ENCODE peak calls at places on chromosome 1, in six cellular contexts. One of them, this sample, is unnamed.

GRCh38 chr1:14390816-14391215 is 207.7 kb upstream of the KAZN start:
- DNase-seq in AG09309: no peak
- DNase-seq in glutamatergic neuron: no peak
- DNase-seq in HFFc6: no peak
- DNase-seq in adrenal gland: no peak
- DNase-seq in MCF 10A: peak
- DNase-seq in this sample: no peak

GRCh38 chr1:33925586-33925985 is 61.7 kb downstream of the HMGB4 start:
- DNase-seq in MCF 10A: no peak
- DNase-seq in HFFc6: no peak
- DNase-seq in AG09309: no peak
- DNase-seq in glutamatergic neuron: no peak
- DNase-seq in adrenal gland: peak
- DNase-seq in this sample: no peak

GRCh38 chr1:73593804-73594203 is 604.2 kb downstream of the LRRIQ3 start:
- DNase-seq in MCF 10A: peak
- DNase-seq in AG09309: no peak
- DNase-seq in HFFc6: no peak
- DNase-seq in adrenal gland: peak
- DNase-seq in glutamatergic neuron: no peak
- DNase-seq in this sample: no peak

GRCh38 chr1:36109041-36109679 is 15.9 kb downstream of the COL8A2 start:
- DNase-seq in glutamatergic neuron: no peak
- DNase-seq in adrenal gland: no peak
- DNase-seq in AG09309: peak
- DNase-seq in MCF 10A: peak
- DNase-seq in HFFc6: peak
- DNase-seq in this sample: no peak

GRCh38 chr1:78275906-78276690 is 214.7 kb upstream of the PTGFR start:
- DNase-seq in MCF 10A: no peak
- DNase-seq in AG09309: no peak
- DNase-seq in glutamatergic neuron: no peak
- DNase-seq in adrenal gland: no peak
- DNase-seq in HFFc6: no peak
- DNase-seq in this sample: no peak

GRCh38 chr1:183205196-183205781 is 19.2 kb downstream of the LAMC2 start:
- DNase-seq in glutamatergic neuron: no peak
- DNase-seq in HFFc6: peak
- DNase-seq in adrenal gland: peak
- DNase-seq in AG09309: peak
- DNase-seq in MCF 10A: peak
- DNase-seq in this sample: no peak

GRCh38 chr1:19450811-19451564 is 34.4 kb downstream of the CAPZB start:
- DNase-seq in glutamatergic neuron: no peak
- DNase-seq in adrenal gland: peak
- DNase-seq in AG09309: peak
- DNase-seq in HFFc6: peak
- DNase-seq in MCF 10A: peak
- DNase-seq in this sample: no peak

GRCh38 chr1:161779393-161779792 is 13.3 kb downstream of the ATF6 start:
- DNase-seq in MCF 10A: no peak
- DNase-seq in glutamatergic neuron: no peak
- DNase-seq in adrenal gland: no peak
- DNase-seq in HFFc6: peak
- DNase-seq in AG09309: no peak
- DNase-seq in this sample: no peak

GRCh38 chr1:3674100-3675094 is 22.1 kb downstream of the TP73 start:
- DNase-seq in HFFc6: no peak
- DNase-seq in AG09309: no peak
- DNase-seq in glutamatergic neuron: peak
- DNase-seq in MCF 10A: no peak
- DNase-seq in adrenal gland: no peak
- DNase-seq in this sample: no peak

GRCh38 chr1:79815115-79815514 is 808.6 kb upstream of the ADGRL4 start:
- DNase-seq in AG09309: no peak
- DNase-seq in adrenal gland: no peak
- DNase-seq in glutamatergic neuron: no peak
- DNase-seq in MCF 10A: no peak
- DNase-seq in HFFc6: peak
- DNase-seq in this sample: no peak

GRCh38 chr1:87685366-87686136 is 356.9 kb downstream of the LMO4 start:
- DNase-seq in adrenal gland: no peak
- DNase-seq in glutamatergic neuron: no peak
- DNase-seq in MCF 10A: no peak
- DNase-seq in AG09309: no peak
- DNase-seq in HFFc6: no peak
- DNase-seq in this sample: no peak

GRCh38 chr1:77024500-77024899 is 157.2 kb downstream of the ST6GALNAC5 start:
- DNase-seq in glutamatergic neuron: no peak
- DNase-seq in AG09309: no peak
- DNase-seq in adrenal gland: no peak
- DNase-seq in HFFc6: no peak
- DNase-seq in MCF 10A: peak
- DNase-seq in this sample: no peak

GRCh38 chr1:224168859-224169380 is 14.1 kb upstream of the DEGS1 start:
- DNase-seq in MCF 10A: peak
- DNase-seq in glutamatergic neuron: no peak
- DNase-seq in adrenal gland: peak
- DNase-seq in AG09309: no peak
- DNase-seq in HFFc6: peak
- DNase-seq in this sample: no peak

GRCh38 chr1:65170511-65171142 is 22.6 kb downstream of the AK4 start:
- DNase-seq in adrenal gland: no peak
- DNase-seq in MCF 10A: peak
- DNase-seq in AG09309: no peak
- DNase-seq in glutamatergic neuron: no peak
- DNase-seq in HFFc6: no peak
- DNase-seq in this sample: no peak

GRCh38 chr1:935751-936231 is 12.1 kb downstream of the SAMD11 start:
- DNase-seq in glutamatergic neuron: peak
- DNase-seq in adrenal gland: no peak
- DNase-seq in MCF 10A: no peak
- DNase-seq in HFFc6: no peak
- DNase-seq in AG09309: no peak
- DNase-seq in this sample: peak

GRCh38 chr1:56985857-56986256 is 20.0 kb upstream of the C8B start:
- DNase-seq in MCF 10A: no peak
- DNase-seq in glutamatergic neuron: no peak
- DNase-seq in HFFc6: no peak
- DNase-seq in adrenal gland: no peak
- DNase-seq in AG09309: no peak
- DNase-seq in this sample: no peak

GRCh38 chr1:223136086-223136485 is 7.0 kb downstream of the TLR5 start:
- DNase-seq in MCF 10A: no peak
- DNase-seq in AG09309: no peak
- DNase-seq in glutamatergic neuron: no peak
- DNase-seq in adrenal gland: no peak
- DNase-seq in HFFc6: no peak
- DNase-seq in this sample: no peak
- TF ChIP-seq CTCF in MCF 10A: no peak
- TF ChIP-seq CTCF in AG09309: no peak
- TF ChIP-seq CTCF in glutamatergic neuron: no peak
- TF ChIP-seq CTCF in adrenal gland: no peak
- TF ChIP-seq CTCF in HFFc6: no peak
- TF ChIP-seq CTCF in this sample: no peak

DNA sequence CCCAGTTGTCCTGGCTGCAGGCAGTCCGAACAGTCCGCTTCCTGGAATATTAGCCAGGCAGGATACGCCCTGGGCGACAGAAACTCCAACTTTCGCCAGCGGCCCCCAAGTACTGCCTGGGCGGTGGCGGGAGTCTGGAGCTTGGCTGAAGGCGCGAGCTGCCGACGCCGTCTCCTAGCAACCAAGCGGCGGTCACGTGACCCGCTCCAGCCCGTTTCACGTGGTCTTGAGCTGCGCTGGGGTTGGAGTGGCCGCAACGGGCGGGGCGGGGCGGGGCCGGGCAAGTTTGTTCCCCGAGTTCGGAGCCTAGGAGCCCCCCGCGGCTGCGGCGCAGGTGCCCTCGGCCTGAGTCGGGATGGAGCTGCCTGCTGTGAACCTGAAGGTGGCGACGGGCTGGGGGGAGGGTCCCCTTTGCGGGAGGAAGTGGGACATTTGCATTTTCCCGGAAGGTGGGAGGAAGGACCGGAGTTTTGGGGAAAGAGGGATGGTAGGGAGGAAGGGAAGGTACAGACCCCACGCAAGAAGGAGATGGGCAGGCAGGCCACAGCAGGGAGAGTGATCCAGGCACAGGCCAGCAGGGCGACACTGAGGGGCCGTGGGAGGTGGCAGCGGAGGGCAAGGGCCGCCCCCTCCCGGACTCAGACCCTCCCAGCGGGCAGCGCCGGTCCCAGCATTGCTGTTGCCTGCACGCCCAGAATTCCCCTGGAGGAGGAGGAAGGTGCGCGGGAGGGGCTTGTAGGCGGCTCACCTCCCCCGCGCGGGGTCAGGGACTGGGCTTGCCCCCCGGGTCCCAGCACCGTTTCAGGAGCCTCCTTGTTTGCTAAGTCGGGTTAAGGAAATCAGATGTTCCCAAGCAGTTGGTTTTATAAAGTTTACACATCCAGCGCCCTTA is at the start of gene AGTRAP:
- DNase-seq in HFFc6: peak
- DNase-seq in AG09309: peak
- DNase-seq in MCF 10A: peak
- DNase-seq in glutamatergic neuron: peak
- DNase-seq in adrenal gland: peak
- DNase-seq in this sample: peak
- TF ChIP-seq CTCF in HFFc6: peak
- TF ChIP-seq CTCF in AG09309: peak
- TF ChIP-seq CTCF in MCF 10A: no peak
- TF ChIP-seq CTCF in glutamatergic neuron: no peak
- TF ChIP-seq CTCF in adrenal gland: no peak
- TF ChIP-seq CTCF in this sample: no peak

GRCh38 chr1:219415433-219415832 is 197.5 kb downstream of the ZC3H11B start:
- DNase-seq in AG09309: no peak
- DNase-seq in adrenal gland: no peak
- DNase-seq in HFFc6: no peak
- DNase-seq in glutamatergic neuron: no peak
- DNase-seq in MCF 10A: no peak
- DNase-seq in this sample: no peak

GRCh38 chr1:219413523-219413922 is 199.4 kb downstream of the ZC3H11B start:
- DNase-seq in HFFc6: no peak
- DNase-seq in MCF 10A: no peak
- DNase-seq in glutamatergic neuron: no peak
- DNase-seq in AG09309: no peak
- DNase-seq in adrenal gland: no peak
- DNase-seq in this sample: no peak

GRCh38 chr1:219415915-219416314 is 197.0 kb downstream of the ZC3H11B start:
- DNase-seq in HFFc6: no peak
- DNase-seq in glutamatergic neuron: no peak
- DNase-seq in AG09309: no peak
- DNase-seq in MCF 10A: no peak
- DNase-seq in adrenal gland: no peak
- DNase-seq in this sample: no peak

GRCh38 chr1:219412772-219413171 is 200.1 kb downstream of the ZC3H11B start:
- DNase-seq in MCF 10A: no peak
- DNase-seq in HFFc6: peak
- DNase-seq in glutamatergic neuron: no peak
- DNase-seq in AG09309: no peak
- DNase-seq in adrenal gland: no peak
- DNase-seq in this sample: no peak

DNA sequence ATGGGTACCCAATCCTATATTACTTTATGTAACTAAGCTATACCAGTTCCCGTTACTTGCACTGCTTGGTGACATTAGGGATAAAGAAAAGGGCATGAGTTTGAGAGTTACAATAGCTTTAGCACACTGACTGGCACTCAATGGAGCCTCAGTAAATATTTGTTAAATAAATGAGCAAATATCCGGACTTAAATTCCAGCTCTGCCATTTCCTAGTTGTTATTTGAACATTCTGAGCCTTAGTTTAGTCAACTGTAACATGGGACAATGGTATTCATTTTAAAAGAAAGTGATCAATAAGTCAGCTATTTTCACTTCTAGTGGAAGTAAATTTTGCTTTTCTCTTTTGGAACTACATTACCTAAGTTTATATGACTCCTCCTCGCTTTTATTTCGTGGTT is 198.7 kb downstream of the ZC3H11B start:
- DNase-seq in MCF 10A: no peak
- DNase-seq in AG09309: no peak
- DNase-seq in adrenal gland: no peak
- DNase-seq in glutamatergic neuron: no peak
- DNase-seq in HFFc6: no peak
- DNase-seq in this sample: no peak
- TF ChIP-seq CTCF in MCF 10A: no peak
- TF ChIP-seq CTCF in AG09309: no peak
- TF ChIP-seq CTCF in adrenal gland: no peak
- TF ChIP-seq CTCF in glutamatergic neuron: no peak
- TF ChIP-seq CTCF in HFFc6: no peak
- TF ChIP-seq CTCF in this sample: no peak

GRCh38 chr1:15702722-15703550 is 18.8 kb downstream of the PLEKHM2 start:
- DNase-seq in glutamatergic neuron: no peak
- DNase-seq in adrenal gland: peak
- DNase-seq in AG09309: no peak
- DNase-seq in MCF 10A: peak
- DNase-seq in HFFc6: no peak
- DNase-seq in this sample: no peak
- TF ChIP-seq CTCF in glutamatergic neuron: no peak
- TF ChIP-seq CTCF in adrenal gland: no peak
- TF ChIP-seq CTCF in AG09309: no peak
- TF ChIP-seq CTCF in MCF 10A: no peak
- TF ChIP-seq CTCF in HFFc6: peak
- TF ChIP-seq CTCF in this sample: no peak

DNA sequence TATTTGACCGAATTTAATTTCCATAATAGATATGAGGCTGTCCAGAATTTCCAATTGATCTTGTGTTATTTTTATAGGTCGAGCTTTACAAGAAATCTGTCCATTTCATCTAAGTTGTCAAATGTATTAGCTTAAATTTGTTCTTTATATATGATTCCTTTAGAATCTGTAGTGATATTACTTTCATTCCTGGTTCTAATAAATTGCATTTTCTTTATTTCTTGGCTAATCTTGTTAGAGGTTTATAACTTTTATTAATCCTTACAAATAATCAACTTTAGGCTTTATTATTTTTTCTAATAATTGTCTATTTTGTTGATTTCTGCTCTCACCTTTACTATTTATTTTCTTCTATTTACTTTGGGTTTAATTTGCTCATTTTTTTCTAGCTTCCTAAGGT is 14.0 kb downstream of the IFT25 start:
- DNase-seq in glutamatergic neuron: no peak
- DNase-seq in MCF 10A: no peak
- DNase-seq in AG09309: no peak
- DNase-seq in adrenal gland: no peak
- DNase-seq in HFFc6: no peak
- DNase-seq in this sample: no peak
- TF ChIP-seq CTCF in glutamatergic neuron: no peak
- TF ChIP-seq CTCF in MCF 10A: no peak
- TF ChIP-seq CTCF in AG09309: no peak
- TF ChIP-seq CTCF in adrenal gland: no peak
- TF ChIP-seq CTCF in HFFc6: no peak
- TF ChIP-seq CTCF in this sample: no peak

GRCh38 chr1:9280015-9280860 is 12.5 kb upstream of the SPSB1 start:
- DNase-seq in MCF 10A: peak
- DNase-seq in AG09309: peak
- DNase-seq in glutamatergic neuron: peak
- DNase-seq in adrenal gland: peak
- DNase-seq in HFFc6: peak
- DNase-seq in this sample: no peak
- TF ChIP-seq CTCF in MCF 10A: peak
- TF ChIP-seq CTCF in AG09309: no peak
- TF ChIP-seq CTCF in glutamatergic neuron: no peak
- TF ChIP-seq CTCF in adrenal gland: no peak
- TF ChIP-seq CTCF in HFFc6: peak
- TF ChIP-seq CTCF in this sample: no peak

This sample was measured in nephron progenitor cell.